ENCODE peak calls at places on chromosomes 4 and X, in nine cellular contexts. Q is bronchial epithelial cell, G is psoas muscle, C is DMS153, E is transverse colon, P is NCI-H2171, A is NCI-H1417 treated with DMSO at 0.1 percent for 48 hours, B is IMR-90, K is nucleus accumbens. Z is an unnamed sample.

GRCh38 chrX:43333543-43333942 is 322.6 kb upstream of the MAOA start:
- DNase-seq in Q (peak), G (no peak), C (no peak), E (no peak), P (no peak), A (no peak), B (no peak), K (no peak), Z (no peak)

GRCh38 chr4:111797455-111798163 is 347.6 kb upstream of the FAM241A start:
- DNase-seq in Q (no peak), G (no peak), C (no peak), E (no peak), P (no peak), A (no peak), B (no peak), K (no peak), Z (no peak)

GRCh38 chrX:133307094-133307493 is 88.9 kb upstream of the TFDP3 start:
- DNase-seq in Q (no peak), G (no peak), C (no peak), E (no peak), P (no peak), A (no peak), B (no peak), K (no peak), Z (no peak)

GRCh38 chrX:121902463-121902862 is 855.1 kb downstream of the GLUD2 start:
- DNase-seq in Q (no peak), G (no peak), C (no peak), E (no peak), P (no peak), A (no peak), B (no peak), K (no peak), Z (no peak)

GRCh38 chr4:183348706-183349659 is 26.8 kb upstream of the CLDN24 start:
- DNase-seq in Q (peak), G (no peak), C (no peak), E (no peak), P (no peak), A (no peak), B (peak), K (no peak), Z (no peak)

GRCh38 chr4:103994059-103994458 is 274.3 kb upstream of the TACR3 start:
- DNase-seq in Q (peak), G (no peak), C (no peak), E (no peak), P (no peak), A (no peak), B (no peak), K (no peak), Z (no peak)

GRCh38 chrX:51420610-51421009 is 75.8 kb downstream of the NUDT11 start:
- DNase-seq in Q (peak), G (no peak), C (no peak), E (no peak), P (no peak), A (no peak), B (peak), K (no peak), Z (no peak)

GRCh38 chrX:53223955-53224859 is 800 bp downstream of the KDM5C start:
- DNase-seq in Q (peak), G (no peak), C (no peak), E (peak), P (no peak), A (no peak), B (peak), K (no peak), Z (no peak)

GRCh38 chr4:48681856-48682255 is 98.2 kb downstream of the FRYL start:
- DNase-seq in Q (peak), G (no peak), C (no peak), E (no peak), P (no peak), A (no peak), B (peak), K (no peak), Z (no peak)

GRCh38 chr4:53476232-53477037 is 99.0 kb downstream of the FIP1L1 start:
- DNase-seq in Q (peak), G (peak), C (no peak), E (no peak), P (no peak), A (no peak), B (peak), K (no peak), Z (no peak)

GRCh38 chrX:129188223-129188622 is 335.1 kb downstream of the SMARCA1 start:
- DNase-seq in Q (no peak), G (no peak), C (no peak), E (no peak), P (no peak), A (no peak), B (no peak), K (no peak), Z (no peak)

GRCh38 chrX:16711219-16712115 is 1.0 kb downstream of the CTPS2 start:
- DNase-seq in Q (no peak), G (peak), C (no peak), E (no peak), P (no peak), A (no peak), B (no peak), K (peak), Z (no peak)

GRCh38 chr4:147182041-147182440 is 236.4 kb upstream of the TTC29 start:
- DNase-seq in Q (no peak), G (no peak), C (no peak), E (no peak), P (no peak), A (no peak), B (no peak), K (no peak), Z (no peak)

GRCh38 chr4:52640808-52641595 is 18.1 kb downstream of the USP46 start:
- DNase-seq in Q (peak), G (no peak), C (no peak), E (no peak), P (no peak), A (no peak), B (peak), K (no peak), Z (no peak)